ENCODE peak calls at places on chromosomes 2 and 18, in five cellular contexts. R is AG04449, Q is lower leg skin, A is heart right ventricle, X is adrenal gland. H is an unnamed sample.

GRCh38 chr2:6963727-6964126 is 46.5 kb downstream of the RNF144A start:
- DNase-seq in Q (peak; percentile 11), R (no peak), A (no peak), X (no peak), H (no peak)

GRCh38 chr2:160427629-160428424 is 65.8 kb downstream of the RBMS1 start:
- DNase-seq in X (no peak), R (no peak), Q (no peak), A (no peak), H (no peak)

GRCh38 chr2:64212346-64212745 is 68.1 kb upstream of the PELI1 start:
- DNase-seq in X (no peak), A (no peak), R (no peak), Q (no peak), H (no peak)

GRCh38 chr2:180222642-180223041 is 215.5 kb upstream of the CWC22 start:
- DNase-seq in X (no peak), Q (peak; percentile 51), A (no peak), R (peak; percentile 57), H (peak; percentile 15)

GRCh38 chr2:241770185-241770935 is 6.3 kb upstream of the GAL3ST2 start:
- DNase-seq in X (no peak), R (no peak), A (peak; percentile 27), Q (no peak), H (no peak)

GRCh38 chr2:27448381-27448780 is 6.2 kb downstream of the KRTCAP3 start:
- DNase-seq in X (no peak), Q (no peak), R (no peak), A (no peak), H (no peak)

GRCh38 chr2:176583530-176584101 is 314.4 kb downstream of the MTX2 start:
- DNase-seq in A (no peak), R (no peak), Q (no peak), X (no peak), H (no peak)

GRCh38 chr2:220855296-220855695 is 716.8 kb downstream of the EPHA4 start:
- DNase-seq in Q (no peak), A (no peak), X (no peak), R (no peak), H (peak; percentile 87)

GRCh38 chr18:44502221-44502620 is 178.5 kb upstream of the SETBP1 start:
- DNase-seq in X (no peak), A (no peak), Q (no peak), R (no peak), H (no peak)

GRCh38 chr18:44497757-44498490 is 182.8 kb upstream of the SETBP1 start:
- DNase-seq in X (no peak), A (no peak), R (no peak), Q (no peak), H (no peak)

GRCh38 chr18:44495151-44495550 is 185.5 kb upstream of the SETBP1 start:
- DNase-seq in Q (no peak), A (no peak), X (no peak), R (no peak), H (no peak)

GRCh38 chr18:44500820-44501670 is 179.6 kb upstream of the SETBP1 start:
- DNase-seq in X (no peak), R (no peak), Q (no peak), A (no peak), H (no peak)

GRCh38 chr18:44497294-44497693 is 183.4 kb upstream of the SETBP1 start:
- DNase-seq in Q (no peak), A (no peak), X (no peak), R (no peak), H (no peak)
- TF ChIP-seq CTCF in Q (no peak), A (no peak), X (no peak), R (no peak), H (no peak)

GRCh38 chr18:75480487-75480886 is 53.0 kb upstream of the SMIM21 start:
- DNase-seq in Q (no peak), R (no peak), X (no peak), A (no peak), H (no peak)

GRCh38 chr18:75475228-75475627 is 47.7 kb upstream of the SMIM21 start:
- DNase-seq in X (no peak), Q (no peak), A (no peak), R (peak; percentile 66), H (peak; percentile 41)

GRCh38 chr18:75477913-75478312 is 50.4 kb upstream of the SMIM21 start:
- DNase-seq in X (no peak), A (no peak), Q (no peak), R (no peak), H (no peak)

GRCh38 chr18:75482880-75483279 is 55.4 kb upstream of the SMIM21 start:
- DNase-seq in X (no peak), A (no peak), Q (no peak), R (no peak), H (no peak)

GRCh38 chr18:75478996-75479870 is 51.7 kb upstream of the SMIM21 start:
- DNase-seq in X (no peak), R (no peak), A (no peak), Q (no peak), H (no peak)
- TF ChIP-seq CTCF in X (peak; percentile 63), R (peak; percentile 44), A (peak; percentile 72), Q (no peak), H (peak; percentile 61)

GRCh38 chr2:67277450-67277849 is 119.7 kb upstream of the ETAA1 start:
- DNase-seq in A (no peak), Q (no peak), R (no peak), X (no peak), H (no peak)
- TF ChIP-seq CTCF in A (no peak), Q (no peak), R (no peak), X (no peak), H (no peak)

DNA sequence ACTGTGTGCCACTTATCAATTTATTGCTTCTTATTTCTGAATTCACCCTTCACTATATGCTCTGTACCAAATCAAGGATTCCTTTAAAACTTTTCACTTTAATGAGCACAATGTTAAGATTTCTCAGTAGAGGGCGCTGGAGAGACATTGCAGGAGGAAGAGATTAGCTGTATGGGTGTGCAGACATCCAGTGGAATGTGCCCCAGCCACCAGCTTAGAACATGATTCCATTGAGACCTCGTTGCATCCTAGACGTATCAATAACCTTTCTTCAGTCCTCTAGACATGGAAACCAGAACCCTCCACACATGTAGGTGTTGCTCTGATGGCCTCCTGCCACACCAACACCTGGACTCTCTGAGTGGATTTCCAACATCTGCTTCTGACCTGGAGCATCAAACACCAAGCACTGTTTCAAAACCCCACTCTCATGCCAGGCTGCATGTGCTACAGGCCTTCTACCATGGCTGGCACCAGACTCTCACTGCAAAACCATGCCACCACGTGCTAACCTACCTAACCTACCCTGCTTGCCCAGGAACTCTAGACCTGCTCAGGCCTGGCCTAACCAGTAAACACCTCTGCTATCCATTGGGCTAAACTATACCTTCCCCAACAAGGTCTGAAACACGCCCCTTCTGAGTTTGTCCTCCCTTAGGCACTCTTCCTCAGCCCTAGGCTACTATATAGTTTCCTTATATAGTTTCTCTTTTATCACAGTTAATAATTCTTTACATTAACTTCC is 633.2 kb upstream of the PKDCC start:
- DNase-seq in A (no peak), Q (no peak), R (no peak), X (no peak), H (no peak)
- TF ChIP-seq CTCF in A (peak; percentile 60), Q (no peak), R (peak; percentile 48), X (peak; percentile 50), H (peak; percentile 69)

GRCh38 chr18:67463829-67464228 is 52.7 kb downstream of the DSEL start:
- DNase-seq in X (no peak), R (no peak), Q (no peak), A (no peak), H (no peak)
- TF ChIP-seq CTCF in X (no peak), R (no peak), Q (no peak), A (no peak), H (peak; percentile 38)

H was measured in retinal pigment epithelial cell.